ENCODE peak calls at places on chromosomes 4 and X, in eight cellular contexts. A is activated T-cell treated with anti-CD3 and anti-CD28 coated beads for 4 hours, N is aorta, F is GM03348, X is GM18507, T is PC-3, V is kidney glomerular epithelial cell, I is tibial artery. D is an unnamed sample.

GRCh38 chrX:16484338-16484737 is 165.6 kb upstream of the S100G start:
- DNase-seq in A (peak; percentile 1), N (no peak), F (peak; percentile 62), X (no peak), T (peak; percentile 95), V (peak; percentile 23), I (no peak), D (no peak)

GRCh38 chrX:29662101-29662500 is 553.3 kb upstream of the MAGEB2 start:
- DNase-seq in A (no peak), N (no peak), F (peak; percentile 8), X (no peak), T (peak; percentile 73), V (peak; percentile 77), I (no peak), D (no peak)

GRCh38 chrX:41148553-41148952 is 63.3 kb downstream of the USP9X start:
- DNase-seq in A (no peak), N (no peak), F (peak; percentile 7), X (no peak), T (peak; percentile 79), V (peak; percentile 21), I (no peak), D (no peak)

GRCh38 chrX:66142351-66142750 is 21.7 kb upstream of the HEPH start:
- DNase-seq in A (no peak), N (no peak), F (no peak), X (no peak), T (no peak), V (no peak), I (no peak), D (no peak)

GRCh38 chrX:45806410-45807121 is 605.9 kb upstream of the DIPK2B start:
- DNase-seq in A (no peak), N (no peak), F (peak; percentile 36), X (peak; percentile 3), T (no peak), V (peak; percentile 31), I (no peak), D (no peak)

GRCh38 chr4:165476214-165477098 is 97.6 kb downstream of the CPE start:
- DNase-seq in A (no peak), N (no peak), F (no peak), X (no peak), T (peak; percentile 75), V (no peak), I (no peak), D (no peak)

GRCh38 chr4:18421519-18421918 is 400.0 kb upstream of the LCORL start:
- DNase-seq in A (no peak), N (no peak), F (no peak), X (no peak), T (no peak), V (no peak), I (no peak), D (no peak)

GRCh38 chrX:1242901-1243402 is 25.7 kb upstream of the CSF2RA start:
- DNase-seq in A (no peak), N (peak; percentile 28), F (no peak), X (no peak), T (peak; percentile 39), V (peak; percentile 6), I (no peak), D (peak; percentile 48)

GRCh38 chr4:26482508-26483462 is 7.5 kb downstream of the CCKAR start:
- DNase-seq in A (no peak), N (no peak), F (no peak), X (no peak), T (no peak), V (no peak), I (no peak), D (no peak)

GRCh38 chr4:92996533-92996932 is 692.8 kb downstream of the GRID2 start:
- DNase-seq in A (no peak), N (no peak), F (no peak), X (no peak), T (no peak), V (no peak), I (no peak), D (no peak)

GRCh38 chr4:56757270-56757746 is 64.2 kb downstream of the SPINK2 start:
- DNase-seq in A (no peak), N (no peak), F (peak; percentile 74), X (no peak), T (peak; percentile 78), V (peak; percentile 19), I (peak; percentile 69), D (peak; percentile 86)

GRCh38 chrX:2500681-2501151 is at the start of the genes DHRSX and ZBED1:
- DNase-seq in A (peak; percentile 11), N (peak; percentile 85), F (peak; percentile 89), X (peak; percentile 63), T (peak; percentile 9), V (no peak), I (no peak), D (peak; percentile 93)

GRCh38 chr4:3791910-3792542 is 25.8 kb downstream of the ADRA2C start:
- DNase-seq in A (no peak), N (peak; percentile 85), F (peak; percentile 64), X (no peak), T (peak; percentile 45), V (peak; percentile 5), I (no peak), D (no peak)

D was measured in spleen.